ENCODE peak calls at places on chromosomes 12 and 14, in six cellular contexts. H is H1, P is K562, L is SK-N-SH, T is HepG2, R is GM12878. V is an unnamed sample.

GRCh38 chr12:25252946-25253345 is 2.2 kb upstream of the KRAS start:
- DNase-seq in H (no peak), P (no peak), L (no peak), T (no peak), R (no peak), V (no peak)

GRCh38 chr14:59969319-59969718 is 49.4 kb downstream of the LRRC9 start:
- DNase-seq in H (no peak), P (no peak), L (no peak), T (peak), R (no peak), V (no peak)

GRCh38 chr12:93167841-93168492 is 209.8 kb upstream of the NUDT4 start:
- DNase-seq in H (peak), P (no peak), L (no peak), T (peak), R (peak), V (no peak)

GRCh38 chr14:52000631-52001030 is 11.3 kb downstream of the RTRAF start:
- DNase-seq in H (no peak), P (no peak), L (no peak), T (no peak), R (no peak), V (no peak)

GRCh38 chr14:68578597-68578996 is 214.3 kb downstream of the ZFP36L1 start:
- DNase-seq in H (no peak), P (no peak), L (no peak), T (no peak), R (no peak), V (no peak)

GRCh38 chr12:12608557-12608957 is 3.1 kb upstream of the CREBL2 start:
- DNase-seq in H (no peak), P (no peak), L (no peak), T (peak), R (peak), V (peak)

GRCh38 chr14:74290415-74290814 is 12.3 kb downstream of the ABCD4 start:
- DNase-seq in H (no peak), P (peak), L (peak), T (no peak), R (no peak), V (no peak)

GRCh38 chr12:93002278-93003054 is 73.4 kb upstream of the EEA1 start:
- DNase-seq in H (no peak), P (no peak), L (no peak), T (no peak), R (no peak), V (no peak)

GRCh38 chr14:55127491-55127951 is 1.5 kb upstream of the LGALS3 start:
- DNase-seq in H (no peak), P (no peak), L (no peak), T (no peak), R (no peak), V (no peak)

GRCh38 chr12:80320121-80320678 is 123.8 kb upstream of the PTPRQ start:
- DNase-seq in H (peak), P (no peak), L (no peak), T (no peak), R (no peak), V (no peak)

GRCh38 chr12:6540181-6540877 is 6.0 kb downstream of the GAPDH start:
- DNase-seq in H (no peak), P (peak), L (peak), T (no peak), R (no peak), V (peak)

GRCh38 chr12:107025691-107026090 is 38.7 kb upstream of the MTERF2 start:
- DNase-seq in H (no peak), P (no peak), L (no peak), T (no peak), R (no peak), V (no peak)

GRCh38 chr12:10288989-10289388 is 18.7 kb upstream of the KLRD1 start:
- DNase-seq in H (no peak), P (no peak), L (no peak), T (no peak), R (no peak), V (no peak)

GRCh38 chr14:101103321-101103901 is 199.9 kb upstream of the RTL1 start:
- DNase-seq in H (no peak), P (no peak), L (peak), T (no peak), R (no peak), V (no peak)

GRCh38 chr12:87779858-87780498 is 249.2 kb downstream of the C12orf50 start:
- DNase-seq in H (no peak), P (no peak), L (no peak), T (no peak), R (no peak), V (no peak)

GRCh38 chr14:53265025-53265424 is 111.9 kb upstream of the DDHD1 start:
- DNase-seq in H (no peak), P (no peak), L (no peak), T (no peak), R (no peak), V (no peak)

GRCh38 chr14:54446201-54446693 is 5.1 kb upstream of the CNIH1 start:
- DNase-seq in H (no peak), P (no peak), L (no peak), T (no peak), R (no peak), V (peak)

GRCh38 chr14:77848031-77848430 is 48.1 kb downstream of the ADCK1 start:
- DNase-seq in H (no peak), P (no peak), L (no peak), T (no peak), R (no peak), V (no peak)

GRCh38 chr14:61540931-61541330 is 154.4 kb upstream of the HIF1A start:
- DNase-seq in H (no peak), P (no peak), L (no peak), T (no peak), R (no peak), V (no peak)

GRCh38 chr14:101628471-101628966 is 67.2 kb downstream of the DIO3 start:
- DNase-seq in H (peak), P (peak), L (peak), T (peak), R (no peak), V (peak)

GRCh38 chr14:100246809-100247428 is 8.0 kb downstream of the YY1 start:
- DNase-seq in H (no peak), P (peak), L (peak), T (peak), R (no peak), V (no peak)

GRCh38 chr12:106583578-106584103 is 837 bp downstream of the RFX4 start:
- DNase-seq in H (no peak), P (no peak), L (peak), T (no peak), R (no peak), V (no peak)

GRCh38 chr12:118059645-118060275 is 1.2 kb downstream of the WSB2 start:
- DNase-seq in H (no peak), P (no peak), L (no peak), T (no peak), R (no peak), V (no peak)

GRCh38 chr12:52522346-52523011 is 2.3 kb upstream of the KRT5 start:
- DNase-seq in H (no peak), P (no peak), L (no peak), T (no peak), R (no peak), V (no peak)

DNA sequence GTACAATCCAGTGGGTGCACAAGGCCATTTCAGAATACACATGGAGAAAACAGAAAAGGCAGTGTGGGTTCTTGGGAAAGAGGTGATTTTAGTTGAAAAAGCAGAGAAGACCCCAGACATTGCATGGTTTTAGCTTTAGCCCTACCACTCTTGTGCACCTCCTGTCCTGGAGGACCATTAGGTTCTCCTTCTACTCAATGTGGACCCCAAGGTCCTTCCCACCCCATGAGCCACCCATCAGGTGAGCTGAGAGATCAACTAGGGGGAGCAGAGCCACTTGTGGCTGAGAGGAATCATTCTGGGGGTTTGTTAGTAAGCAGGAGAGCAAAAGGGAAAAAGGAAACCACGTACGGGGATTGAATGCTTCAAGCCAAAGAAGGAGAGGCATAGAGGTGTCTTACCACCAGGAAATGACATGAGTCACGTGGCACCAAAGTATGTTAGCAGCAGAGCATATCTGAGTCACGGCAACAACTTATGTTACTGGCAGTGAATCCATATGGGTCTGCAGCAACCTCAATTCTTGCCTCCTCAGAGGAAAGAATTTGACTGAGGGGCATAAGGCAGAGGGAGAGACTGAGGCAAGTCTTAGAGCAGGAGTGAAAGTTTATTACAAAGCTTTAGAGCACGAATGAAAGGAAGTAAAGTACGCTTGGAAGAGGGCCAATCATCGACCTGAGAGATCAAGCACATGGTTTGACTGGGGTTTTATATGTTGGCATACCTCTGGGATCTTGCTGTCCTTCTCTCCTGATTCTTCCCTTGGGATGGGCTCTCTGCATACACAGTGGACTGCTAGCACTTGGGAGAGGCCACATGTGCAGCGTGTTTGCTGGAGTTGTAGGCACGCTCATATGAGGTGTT is 73.9 kb downstream of the HSD17B6 start:
- DNase-seq in H (no peak), P (no peak), L (no peak), T (no peak), R (no peak), V (peak)
- H3K4me3 ChIP-seq in H (no peak), P (no peak), L (no peak), T (no peak), R (no peak), V (no peak)

GRCh38 chr14:33899723-33900341 is 51.0 kb downstream of the EGLN3 start:
- DNase-seq in H (no peak), P (no peak), L (no peak), T (peak), R (no peak), V (no peak)
- TF ChIP-seq GABPA in H (no peak), P (no peak), L (no peak), T (no peak), R (no peak), V (no peak)

GRCh38 chr14:89721330-89721729 is 233.2 kb downstream of the EFCAB11 start:
- DNase-seq in H (no peak), P (no peak), L (peak), T (no peak), R (no peak), V (no peak)

GRCh38 chr14:89721991-89722390 is 232.5 kb downstream of the EFCAB11 start:
- DNase-seq in H (no peak), P (no peak), L (no peak), T (no peak), R (no peak), V (no peak)

GRCh38 chr14:89720076-89720687 is 234.3 kb downstream of the EFCAB11 start:
- DNase-seq in H (no peak), P (no peak), L (no peak), T (no peak), R (no peak), V (peak)

GRCh38 chr14:89720741-89721315 is 233.7 kb downstream of the EFCAB11 start:
- DNase-seq in H (no peak), P (no peak), L (peak), T (no peak), R (peak), V (peak)

DNA sequence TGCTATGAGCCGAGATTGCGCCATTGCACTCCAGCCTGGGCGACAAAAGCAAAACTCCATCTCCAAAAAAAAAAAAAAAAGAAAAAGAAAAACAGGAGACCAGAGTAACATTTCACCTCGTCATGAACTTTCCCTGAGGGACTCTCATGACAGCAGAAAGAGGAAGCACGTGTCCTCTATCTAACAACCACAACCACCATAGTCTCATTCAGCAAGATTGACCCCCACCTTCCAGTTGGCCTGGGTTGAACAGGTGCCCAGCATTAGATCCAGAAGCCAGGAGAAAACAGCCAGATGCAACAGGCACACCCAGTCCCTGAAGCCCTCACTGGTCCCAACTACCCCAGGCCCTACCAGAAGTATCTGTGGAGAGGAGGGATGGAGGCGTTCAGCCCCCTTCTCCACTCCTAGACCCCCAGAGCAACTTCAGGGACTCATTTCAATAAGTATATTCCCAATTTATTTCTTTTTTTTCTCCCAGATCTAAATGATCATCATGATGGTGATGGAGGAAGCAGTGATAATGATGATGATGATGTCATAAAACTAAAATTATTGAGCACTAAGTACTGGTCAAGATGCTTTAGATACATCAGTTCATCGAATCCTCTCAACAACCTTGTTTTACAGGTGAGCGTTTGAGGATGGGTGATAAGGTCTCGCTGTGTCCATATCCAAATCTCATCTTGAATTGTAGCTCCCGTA is 235.0 kb downstream of the EFCAB11 start:
- DNase-seq in H (no peak), P (no peak), L (no peak), T (no peak), R (no peak), V (peak)
- H3K4me3 ChIP-seq in H (no peak), P (no peak), L (no peak), T (no peak), R (no peak), V (no peak)

GRCh38 chr12:57195186-57195585 is 21.4 kb upstream of the NXPH4 start:
- DNase-seq in H (no peak), P (no peak), L (no peak), T (no peak), R (no peak), V (no peak)

GRCh38 chr12:57194253-57194652 is 22.3 kb upstream of the NXPH4 start:
- DNase-seq in H (no peak), P (no peak), L (no peak), T (no peak), R (no peak), V (no peak)

GRCh38 chr12:57192920-57193319 is 23.7 kb upstream of the NXPH4 start:
- DNase-seq in H (no peak), P (no peak), L (no peak), T (no peak), R (no peak), V (no peak)

GRCh38 chr12:57195655-57196371 is 20.8 kb upstream of the NXPH4 start:
- DNase-seq in H (no peak), P (peak), L (no peak), T (no peak), R (no peak), V (peak)

GRCh38 chr12:57193706-57194245 is 22.8 kb upstream of the NXPH4 start:
- DNase-seq in H (no peak), P (no peak), L (no peak), T (no peak), R (no peak), V (no peak)
- TF ChIP-seq GABPA in H (no peak), P (no peak), L (no peak), T (no peak), R (no peak), V (no peak)

DNA sequence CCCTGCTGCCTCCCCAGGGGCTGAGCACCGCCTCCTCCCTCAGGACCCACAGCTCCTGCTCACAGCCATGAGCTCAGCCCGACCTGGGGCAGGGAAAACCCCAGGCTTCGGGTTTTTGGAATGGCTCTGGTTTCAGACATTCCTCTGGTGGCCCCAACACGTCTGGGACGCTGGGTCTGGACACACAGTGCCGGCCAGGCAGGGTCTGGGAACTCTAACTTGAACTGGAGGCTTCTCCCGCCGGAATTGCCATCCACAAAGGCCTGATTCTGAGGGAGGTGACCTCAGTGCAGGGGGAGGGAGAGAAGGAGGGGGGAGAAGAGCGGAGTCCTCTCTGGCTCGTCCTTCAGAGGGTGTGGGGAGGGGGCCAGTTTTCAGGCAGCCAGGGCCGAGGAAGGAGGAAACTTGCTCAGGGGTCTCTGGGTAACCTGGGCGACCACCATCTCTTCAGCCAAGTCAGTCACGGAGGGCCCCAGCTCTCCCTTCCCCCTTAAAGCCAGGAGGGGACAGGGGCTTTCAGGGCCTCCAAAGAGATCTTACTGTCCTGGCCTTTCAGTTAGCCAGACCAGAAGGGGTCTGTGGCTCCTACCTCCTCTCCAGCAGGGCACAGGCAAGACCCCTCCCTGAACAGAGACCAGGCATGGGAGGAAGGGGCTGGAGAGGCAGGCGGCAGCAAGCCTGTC is 19.4 kb downstream of the NCKAP5L start:
- DNase-seq in H (no peak), P (no peak), L (no peak), T (no peak), R (no peak), V (no peak)
- H3K4me3 ChIP-seq in H (no peak), P (no peak), L (no peak), T (no peak), R (no peak), V (no peak)

DNA sequence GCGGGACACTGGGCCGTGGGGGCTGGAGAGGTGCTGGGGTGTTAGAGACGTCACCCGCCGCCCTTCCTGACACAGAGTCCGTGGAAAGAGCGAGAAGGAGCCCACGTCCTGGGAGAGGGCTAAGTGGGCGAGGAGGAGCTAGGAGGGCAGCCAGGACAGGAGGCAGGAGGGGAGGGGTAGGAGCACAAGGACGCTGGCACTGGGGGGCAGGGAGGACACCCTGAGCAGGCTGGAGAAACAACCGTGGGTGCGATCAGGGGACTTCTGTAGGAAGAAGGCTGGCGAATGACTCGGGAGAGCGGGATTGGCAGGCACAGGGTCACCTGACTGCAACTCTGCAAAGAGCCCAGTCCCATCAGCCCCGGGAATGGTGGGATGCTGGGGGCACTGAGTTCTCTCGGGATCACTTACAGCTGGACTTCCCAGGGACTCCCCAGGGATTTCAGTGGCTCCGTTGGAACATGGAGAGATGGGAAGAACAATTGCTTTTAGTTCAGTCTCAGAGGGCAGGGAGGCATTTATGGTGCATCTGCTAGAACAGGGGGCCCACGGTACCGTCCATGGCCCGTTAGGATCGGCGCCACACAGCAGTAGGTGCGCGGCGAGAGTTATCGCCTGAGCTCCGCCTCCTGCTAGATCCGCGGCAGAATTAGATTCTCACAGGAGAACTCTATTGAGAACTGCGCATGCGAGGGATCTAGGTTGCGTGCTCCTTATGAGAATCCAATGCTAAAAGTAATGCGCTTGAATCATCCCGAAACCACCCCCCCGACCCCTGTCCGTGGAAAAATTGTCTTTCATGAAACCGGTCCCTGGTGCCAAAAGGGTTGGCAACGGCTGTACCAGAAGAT is 24.3 kb downstream of the UBR7 start:
- DNase-seq in H (no peak), P (no peak), L (peak), T (no peak), R (no peak), V (no peak)
- TF ChIP-seq GABPA in H (no peak), P (no peak), L (no peak), T (no peak), R (no peak), V (no peak)